ENCODE peak calls at places on chromosomes 5 and 9, in nine cellular contexts. X is CD4-positive, alpha-beta memory T cell; V is foreskin fibroblast; F is K562; Q is endothelial cell of umbilical vein; I is NB4; T is naive thymus-derived CD4-positive, alpha-beta T cell; G is esophagus squamous epithelium; Z is H7. S is an unnamed sample.
A peak's percentile ranks its signal among the peaks of the same experiment; 100 is the strongest.

GRCh38 chr5:154557548-154557947 is 79.5 kb upstream of the HAND1 start:
- DNase-seq in X (no peak), V (no peak), F (no peak), Q (no peak), I (no peak), T (no peak), G (no peak), Z (no peak), S (no peak)

GRCh38 chr9:93600504-93600903 is 24.1 kb downstream of the PHF2 start:
- DNase-seq in X (no peak), V (no peak), F (no peak), Q (no peak), I (peak; percentile 46), T (peak; percentile 31), G (no peak), Z (peak; percentile 63), S (no peak)

GRCh38 chr9:89390068-89390555 is 71.8 kb downstream of the SECISBP2 start:
- DNase-seq in X (no peak), V (no peak), F (no peak), Q (no peak), I (no peak), T (no peak), G (no peak), Z (no peak), S (no peak)

GRCh38 chr5:39283231-39283818 is 64.0 kb upstream of the FYB1 start:
- DNase-seq in X (peak; percentile 78), V (peak; percentile 85), F (peak; percentile 73), Q (peak; percentile 76), I (peak; percentile 81), T (peak; percentile 78), G (no peak), Z (peak; percentile 68), S (peak; percentile 84)

GRCh38 chr5:1665231-1665630 is 134.4 kb downstream of the MRPL36 start:
- DNase-seq in X (no peak), V (no peak), F (no peak), Q (no peak), I (no peak), T (no peak), G (no peak), Z (peak; percentile 26), S (no peak)

GRCh38 chr5:178312900-178313299 is 80.3 kb upstream of the PHYKPL start:
- DNase-seq in X (no peak), V (no peak), F (no peak), Q (no peak), I (peak; percentile 76), T (no peak), G (no peak), Z (no peak), S (no peak)

GRCh38 chr9:124040186-124040920 is 28.8 kb downstream of the LHX2 start:
- DNase-seq in X (no peak), V (peak; percentile 56), F (no peak), Q (no peak), I (peak; percentile 43), T (no peak), G (no peak), Z (peak; percentile 42), S (peak; percentile 21)

GRCh38 chr5:93886917-93887361 is 145.5 kb upstream of the POU5F2 start:
- DNase-seq in X (no peak), V (peak; percentile 38), F (no peak), Q (peak; percentile 23), I (no peak), T (no peak), G (no peak), Z (no peak), S (peak; percentile 30)

GRCh38 chr5:178895615-178896571 is at the start of gene ZFP2:
- DNase-seq in X (peak; percentile 12), V (peak; percentile 83), F (no peak), Q (peak; percentile 58), I (peak; percentile 6), T (peak; percentile 15), G (no peak), Z (peak; percentile 88), S (peak; percentile 36)

GRCh38 chr5:22663124-22663523 is 190.0 kb downstream of the CDH12 start:
- DNase-seq in X (no peak), V (no peak), F (no peak), Q (no peak), I (no peak), T (no peak), G (no peak), Z (no peak), S (no peak)

GRCh38 chr9:8780386-8780785 is 980.8 kb upstream of the DMAC1 start:
- DNase-seq in X (no peak), V (no peak), F (no peak), Q (no peak), I (no peak), T (no peak), G (no peak), Z (no peak), S (no peak)

GRCh38 chr5:178155065-178155464 is 1.4 kb upstream of the NHP2 start:
- DNase-seq in X (no peak), V (no peak), F (no peak), Q (no peak), I (peak; percentile 37), T (no peak), G (no peak), Z (no peak), S (no peak)

GRCh38 chr5:107092695-107093094 is 578.0 kb downstream of the EFNA5 start:
- DNase-seq in X (no peak), V (peak; percentile 46), F (no peak), Q (no peak), I (no peak), T (no peak), G (no peak), Z (no peak), S (peak; percentile 0)

GRCh38 chr5:122465994-122466393 is 154.0 kb downstream of the SNCAIP start:
- DNase-seq in X (no peak), V (no peak), F (no peak), Q (no peak), I (no peak), T (no peak), G (no peak), Z (no peak), S (no peak)

GRCh38 chr9:8600914-8601680 is 801.5 kb upstream of the DMAC1 start:
- DNase-seq in X (no peak), V (peak; percentile 21), F (no peak), Q (no peak), I (no peak), T (no peak), G (no peak), Z (no peak), S (peak; percentile 7)

GRCh38 chr5:140205216-140205615 is 30.2 kb downstream of the CYSTM1 start:
- DNase-seq in X (no peak), V (peak; percentile 30), F (no peak), Q (peak; percentile 83), I (peak; percentile 50), T (no peak), G (no peak), Z (no peak), S (no peak)

GRCh38 chr9:135103001-135103446 is 15.6 kb downstream of the OLFM1 start:
- DNase-seq in X (no peak), V (no peak), F (no peak), Q (no peak), I (no peak), T (no peak), G (no peak), Z (no peak), S (peak; percentile 10)

GRCh38 chr5:367358-368130 is 46.0 kb downstream of the AHRR start:
- DNase-seq in X (no peak), V (peak; percentile 35), F (no peak), Q (no peak), I (no peak), T (no peak), G (no peak), Z (peak; percentile 65), S (no peak)

GRCh38 chr5:151222054-151222768 is 1.7 kb downstream of the CCDC69 start:
- DNase-seq in X (no peak), V (no peak), F (no peak), Q (no peak), I (no peak), T (no peak), G (no peak), Z (no peak), S (no peak)

GRCh38 chr5:151221574-151221973 is 2.3 kb downstream of the CCDC69 start:
- DNase-seq in X (no peak), V (peak; percentile 55), F (peak; percentile 40), Q (no peak), I (no peak), T (no peak), G (no peak), Z (no peak), S (peak; percentile 23)

GRCh38 chr5:151224372-151224771 is 480 bp upstream of the CCDC69 start:
- DNase-seq in X (peak; percentile 37), V (no peak), F (no peak), Q (no peak), I (no peak), T (peak; percentile 43), G (no peak), Z (no peak), S (no peak)

GRCh38 chr5:151223447-151224264 is at the start of gene CCDC69:
- DNase-seq in X (peak; percentile 42), V (peak; percentile 85), F (peak; percentile 85), Q (peak; percentile 82), I (peak; percentile 81), T (peak; percentile 35), G (no peak), Z (peak; percentile 92), S (peak; percentile 65)

GRCh38 chr5:151222769-151223446 is 984 bp downstream of the CCDC69 start:
- DNase-seq in X (peak; percentile 46), V (no peak), F (peak; percentile 61), Q (no peak), I (peak; percentile 85), T (peak; percentile 38), G (no peak), Z (peak; percentile 59), S (peak; percentile 13)
- H3K4me3 ChIP-seq in X (peak overlapping the region; percentile 88), V (peak overlapping the region; percentile 61), F (peak overlapping the region; percentile 87), Q (peak overlapping the region; percentile 91), I (peak overlapping the region; percentile 73), T (peak overlapping the region; percentile 95), G (peak overlapping the region; percentile 98), Z (peak overlapping the region; percentile 69), S (peak overlapping the region; percentile 70)

GRCh38 chr9:6407778-6408177 is 5.2 kb upstream of the UHRF2 start:
- DNase-seq in X (no peak), V (no peak), F (no peak), Q (no peak), I (no peak), T (no peak), G (no peak), Z (no peak), S (no peak)
- H3K4me3 ChIP-seq in X (no peak overlapping the region), V (no peak overlapping the region), F (no peak overlapping the region), Q (no peak overlapping the region), I (no peak overlapping the region), T (no peak overlapping the region), G (no peak overlapping the region), Z (no peak overlapping the region), S (no peak overlapping the region)

GRCh38 chr5:73550016-73550415 is 15.4 kb downstream of the ANKRA2 start:
- DNase-seq in X (no peak), V (no peak), F (no peak), Q (no peak), I (no peak), T (no peak), G (no peak), Z (no peak), S (no peak)
- H3K4me3 ChIP-seq in X (no peak overlapping the region), V (no peak overlapping the region), F (no peak overlapping the region), Q (no peak overlapping the region), I (no peak overlapping the region), T (no peak overlapping the region), G (no peak overlapping the region), Z (no peak overlapping the region), S (no peak overlapping the region)

DNA sequence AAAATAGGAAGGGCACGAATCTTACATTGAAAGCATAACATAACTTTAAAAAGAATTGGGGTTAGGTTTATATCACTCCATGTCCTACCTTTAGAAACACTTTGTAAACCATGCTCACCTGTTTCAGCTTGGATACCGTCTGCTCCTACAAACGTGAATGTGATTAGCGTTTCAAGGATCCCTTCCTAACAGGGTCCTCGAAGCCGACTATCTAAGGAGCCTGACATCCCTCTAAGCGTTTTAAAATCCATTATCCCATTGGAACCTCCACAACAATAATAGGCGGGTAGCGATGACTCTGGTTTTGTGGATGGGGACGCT is 1.0 kb downstream of the SVEP1 start:
- DNase-seq in X (no peak), V (no peak), F (no peak), Q (no peak), I (no peak), T (no peak), G (no peak), Z (no peak), S (no peak)
- H3K4me3 ChIP-seq in X (no peak overlapping the region), V (peak overlapping the region; percentile 95), F (no peak overlapping the region), Q (no peak overlapping the region), I (no peak overlapping the region), T (no peak overlapping the region), G (peak overlapping the region; percentile 76), Z (peak overlapping the region; percentile 67), S (peak overlapping the region; percentile 79)